ENCODE peak calls at places on chromosome 14, in five cellular contexts. E is epithelial cell of proximal tubule, Y is fibroblast of lung, H is coronary artery, V is fibroblast of the aortic adventitia. X is an unnamed sample.

GRCh38 chr14:90355540-90356518 is 24.1 kb upstream of the NRDE2 start:
- DNase-seq in H (no peak), E (no peak), Y (no peak), V (peak), X (no peak)

GRCh38 chr14:65255029-65255545 is 152.8 kb upstream of the MAX start:
- DNase-seq in H (no peak), V (peak), Y (peak), E (no peak), X (peak)

GRCh38 chr14:70018713-70019201 is 139.5 kb downstream of the SMOC1 start:
- DNase-seq in H (no peak), E (no peak), Y (peak), V (peak), X (peak)

GRCh38 chr14:68976160-68977067 is 2.7 kb downstream of the ACTN1 start:
- DNase-seq in H (no peak), E (no peak), V (peak), Y (peak), X (peak)

GRCh38 chr14:98864211-98864610 is 407.8 kb downstream of the BCL11B start:
- DNase-seq in V (no peak), H (no peak), E (no peak), Y (no peak), X (no peak)

GRCh38 chr14:86798330-86798729 is 1194.7 kb downstream of the GALC start:
- DNase-seq in Y (peak), V (peak), H (no peak), E (peak), X (peak)

GRCh38 chr14:38839743-38840375 is 263.2 kb downstream of the SEC23A start:
- DNase-seq in Y (peak), H (no peak), E (no peak), V (no peak), X (peak)

GRCh38 chr14:72636871-72637270 is 257.0 kb downstream of the DPF3 start:
- DNase-seq in H (no peak), V (no peak), E (no peak), Y (no peak), X (no peak)

GRCh38 chr14:91219505-91220389 is 24.8 kb downstream of the GPR68 start:
- DNase-seq in H (no peak), V (no peak), E (no peak), Y (no peak), X (no peak)

GRCh38 chr14:50831704-50832130 is 755 bp upstream of the NIN start:
- DNase-seq in H (no peak), V (no peak), E (no peak), Y (peak), X (no peak)

GRCh38 chr14:37595809-37596595 is 573 bp downstream of the TTC6 start:
- DNase-seq in E (no peak), V (no peak), H (no peak), Y (peak), X (no peak)

GRCh38 chr14:70782361-70782760 is 27.0 kb downstream of the MAP3K9 start:
- DNase-seq in Y (peak), V (no peak), H (no peak), E (peak), X (peak)

GRCh38 chr14:106879241-106879640 is 1352.9 kb downstream of the TMEM121 start:
- DNase-seq in E (no peak), V (no peak), Y (no peak), H (no peak), X (no peak)

GRCh38 chr14:31937730-31938346 is 139.3 kb upstream of the ARHGAP5 start:
- DNase-seq in E (peak), V (peak), Y (peak), H (no peak), X (peak)

GRCh38 chr14:42353315-42353714 is 746.6 kb downstream of the LRFN5 start:
- DNase-seq in Y (no peak), H (no peak), V (no peak), E (no peak), X (no peak)

GRCh38 chr14:20866963-20867362 is 24.2 kb upstream of the RNASE3 start:
- DNase-seq in Y (no peak), V (peak), H (no peak), E (no peak), X (peak)

GRCh38 chr14:77109656-77110055 is 11.6 kb downstream of the CIPC start:
- DNase-seq in V (no peak), H (no peak), Y (no peak), E (no peak), X (no peak)

GRCh38 chr14:77111021-77111420 is 13.0 kb downstream of the CIPC start:
- DNase-seq in E (no peak), Y (peak), V (peak), H (no peak), X (peak)

GRCh38 chr14:77108753-77109152 is 10.7 kb downstream of the CIPC start:
- DNase-seq in H (no peak), V (no peak), E (no peak), Y (no peak), X (no peak)

GRCh38 chr14:77107228-77107627 is 9.2 kb downstream of the CIPC start:
- DNase-seq in Y (no peak), E (no peak), H (no peak), V (no peak), X (no peak)

GRCh38 chr14:77110286-77110685 is 12.2 kb downstream of the CIPC start:
- DNase-seq in H (no peak), E (no peak), Y (no peak), V (no peak), X (no peak)
- H3K4me3 ChIP-seq in H (no peak), E (no peak), Y (no peak), V (no peak), X (no peak)

DNA sequence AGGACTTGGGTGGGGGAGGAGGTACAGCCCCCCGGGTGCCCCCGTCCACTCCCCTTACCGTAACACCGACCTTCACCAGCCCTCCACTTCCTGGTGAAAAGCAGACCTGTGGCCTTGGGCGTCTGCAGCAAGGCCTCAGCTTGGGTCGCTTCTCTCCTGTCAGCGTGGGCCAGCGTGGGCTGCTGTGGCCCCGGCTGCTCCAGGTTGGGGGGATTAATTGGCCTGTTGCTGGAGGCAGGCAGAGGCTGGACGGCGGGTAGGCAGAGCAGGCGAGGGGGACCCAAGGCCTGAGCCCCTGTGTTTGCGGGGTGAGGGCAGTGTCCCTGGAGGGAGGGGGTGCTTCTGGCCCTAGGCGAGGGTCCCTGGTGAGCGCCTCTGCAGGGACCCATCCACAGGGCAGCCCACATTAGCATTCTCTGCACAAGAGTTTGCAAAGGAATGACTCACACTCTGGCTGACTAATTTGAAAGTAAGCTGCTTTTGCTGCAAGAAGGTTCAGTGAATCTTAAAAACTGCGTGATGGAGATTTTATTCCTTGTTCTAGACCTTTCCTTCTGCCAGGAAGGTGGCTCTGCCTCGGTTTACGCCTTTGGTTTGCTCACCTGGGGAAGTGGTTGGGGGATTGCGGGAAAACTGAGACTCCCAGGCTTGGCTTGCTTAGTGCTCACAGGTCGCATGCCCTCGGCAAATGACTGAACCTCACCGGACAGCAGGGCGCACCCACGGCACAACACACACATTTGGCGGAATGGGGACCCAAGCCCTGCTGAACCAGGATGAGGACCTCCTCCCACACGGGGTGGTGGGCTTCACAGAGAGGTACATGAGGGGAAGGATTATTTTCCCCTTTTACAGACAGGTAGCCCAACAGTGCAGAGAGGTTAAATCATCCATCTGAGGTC is 37.8 kb upstream of the DLK1 start:
- DNase-seq in H (no peak), V (peak), Y (peak), E (no peak), X (peak)
- H3K4me3 ChIP-seq in H (no peak), V (no peak), Y (no peak), E (no peak), X (no peak)

GRCh38 chr14:60658116-60658515 is 8.8 kb upstream of the SIX1 start:
- DNase-seq in H (no peak), E (no peak), V (no peak), Y (no peak), X (no peak)

GRCh38 chr14:60658909-60659585 is 9.8 kb upstream of the SIX1 start:
- DNase-seq in E (no peak), V (no peak), H (no peak), Y (no peak), X (peak)

GRCh38 chr14:60656755-60657608 is 7.7 kb upstream of the SIX1 start:
- DNase-seq in Y (peak), H (no peak), E (no peak), V (peak), X (peak)

GRCh38 chr14:60655898-60656754 is 6.8 kb upstream of the SIX1 start:
- DNase-seq in V (no peak), H (no peak), Y (peak), E (no peak), X (no peak)

DNA sequence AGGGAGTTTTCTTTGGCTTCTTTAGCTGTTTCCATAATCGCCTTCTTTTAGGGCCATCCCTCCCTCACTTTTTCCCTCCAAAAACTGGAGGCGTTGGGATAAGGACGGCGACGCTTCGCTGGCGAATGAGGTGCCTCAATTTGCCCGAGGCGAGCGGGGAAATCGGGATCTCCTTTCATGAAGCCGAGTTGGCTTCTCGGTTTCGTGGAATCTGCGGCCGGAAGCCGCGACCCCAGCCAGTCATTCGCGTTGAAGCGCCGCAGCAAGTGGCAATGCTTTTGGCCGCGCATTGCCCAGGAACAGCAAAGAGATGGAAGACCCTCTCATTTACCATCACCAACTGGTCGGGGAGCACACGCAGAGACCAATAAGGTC is 8.3 kb upstream of the SIX1 start:
- DNase-seq in V (no peak), H (no peak), E (no peak), Y (peak), X (peak)
- H3K4me3 ChIP-seq in V (peak), H (peak), E (peak), Y (peak), X (peak)

DNA sequence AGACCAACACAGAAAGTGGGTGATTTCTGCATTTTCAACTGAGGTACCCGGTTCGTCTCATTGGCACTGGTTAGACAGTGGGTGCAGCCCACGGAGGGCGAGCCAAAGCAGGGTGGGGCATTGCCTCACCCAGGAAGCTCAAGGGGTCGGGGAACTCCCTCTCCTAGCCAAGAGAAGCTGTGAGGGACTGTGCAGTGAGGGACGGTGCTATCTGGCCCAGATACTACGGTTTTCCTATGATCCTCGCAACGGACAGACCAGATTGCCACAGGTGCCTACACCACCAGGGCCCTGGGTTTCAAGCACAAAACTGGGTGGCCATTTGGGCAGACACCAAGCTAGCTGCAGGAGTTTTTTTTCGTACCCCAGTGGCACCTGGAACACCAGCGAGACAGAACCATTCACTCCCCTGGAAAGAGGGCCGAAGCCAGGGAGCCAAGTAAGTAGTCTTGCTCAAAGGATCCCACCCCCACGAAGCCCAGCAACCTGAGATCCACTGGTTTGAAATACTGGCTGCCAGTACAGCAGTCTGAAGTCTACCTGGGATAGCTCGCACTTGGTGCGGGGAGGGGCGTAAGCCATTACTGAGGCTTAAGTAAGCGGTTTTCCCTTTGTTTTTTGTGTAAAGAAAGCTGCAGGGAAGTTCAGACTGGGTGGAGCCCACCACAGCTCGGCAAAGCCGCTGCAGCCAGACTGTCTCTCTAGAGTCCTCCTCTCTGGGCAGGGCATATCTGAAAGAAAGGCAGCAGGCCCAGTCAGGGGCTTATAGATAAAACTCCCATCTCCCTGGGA is 25.5 kb upstream of the NAA30 start:
- DNase-seq in Y (no peak), E (no peak), V (no peak), H (no peak), X (no peak)
- H3K4me3 ChIP-seq in Y (no peak), E (no peak), V (no peak), H (no peak), X (no peak)

DNA sequence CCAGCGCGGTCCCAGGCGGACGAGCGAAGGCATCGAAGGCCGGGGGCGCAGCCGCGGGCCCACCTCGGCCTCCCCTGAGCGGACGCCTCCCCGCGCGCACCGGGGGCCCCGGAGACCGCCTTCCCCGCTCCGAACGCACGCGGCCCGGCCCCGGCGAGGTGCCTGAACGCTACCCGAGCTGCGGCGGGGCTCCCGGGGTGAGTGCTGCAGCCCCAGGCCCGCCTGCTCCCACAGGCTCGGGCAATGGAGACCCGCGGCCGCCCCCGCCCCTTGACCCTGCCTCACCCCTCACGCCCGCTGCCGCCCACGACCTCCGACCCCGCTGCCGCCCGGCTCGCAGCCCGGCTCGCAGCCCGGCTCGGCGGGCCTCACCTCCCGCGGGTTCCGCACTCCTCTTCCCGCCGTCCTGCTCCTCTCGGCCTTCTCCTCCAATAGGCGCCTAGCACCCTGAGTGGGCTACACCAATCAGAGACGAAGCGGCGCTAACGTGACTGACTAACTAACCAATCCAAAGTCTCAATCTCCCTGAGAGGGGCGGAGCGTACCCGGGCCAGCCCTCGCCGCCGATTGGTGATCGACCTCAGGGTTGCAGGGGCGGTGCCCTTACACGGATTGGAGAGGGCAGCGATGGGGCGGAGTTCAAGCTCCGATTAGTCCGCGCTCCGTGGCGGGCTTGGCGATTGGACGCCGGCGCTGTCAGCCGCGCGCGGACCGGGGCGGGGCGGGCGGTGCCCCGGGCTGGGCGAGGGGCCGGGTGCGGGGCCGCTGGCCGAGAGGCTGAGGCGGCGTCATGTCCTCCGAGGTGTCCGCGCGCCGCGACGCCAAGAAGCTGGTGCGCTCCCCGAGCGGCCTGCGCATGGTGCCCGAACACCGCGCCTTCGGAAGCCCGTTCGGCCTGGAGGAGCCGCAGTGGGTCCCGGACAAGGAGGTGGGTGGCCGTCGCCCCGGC is at the start of the genes XRCC3 and ZFYVE21:
- DNase-seq in Y (peak), E (peak), H (peak), V (peak), X (peak)
- H3K4me3 ChIP-seq in Y (peak), E (peak), H (peak), V (peak), X (peak)

DNA sequence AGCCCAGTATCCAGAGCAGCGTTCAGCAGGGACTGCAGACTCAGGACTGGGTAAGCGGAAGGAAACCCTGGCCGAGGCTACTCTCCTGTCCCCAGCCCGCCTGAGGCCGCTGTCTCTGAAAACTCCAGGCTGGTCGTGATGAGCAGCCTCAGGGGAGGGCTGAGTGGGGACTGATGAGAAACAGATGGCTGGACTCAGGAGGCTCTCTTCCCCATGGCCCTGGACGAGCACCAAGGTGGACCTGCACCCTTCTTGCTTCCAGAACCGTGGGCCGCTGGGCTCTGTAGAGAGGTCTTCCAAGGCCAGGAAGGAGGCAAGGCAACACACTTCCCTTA is 1.1 kb downstream of the TEX22 start:
- DNase-seq in V (no peak), Y (no peak), E (no peak), H (no peak), X (no peak)
- H3K4me3 ChIP-seq in V (peak), Y (peak), E (peak), H (peak), X (peak)

GRCh38 chr14:55243813-55244212 is 27.4 kb upstream of the FBXO34 start:
- DNase-seq in E (no peak), Y (no peak), H (no peak), V (no peak), X (no peak)

GRCh38 chr14:55245657-55246268 is 25.5 kb upstream of the FBXO34 start:
- DNase-seq in H (no peak), Y (peak), E (no peak), V (peak), X (peak)

GRCh38 chr14:55237999-55238680 is 33.1 kb upstream of the FBXO34 start:
- DNase-seq in Y (no peak), E (no peak), V (no peak), H (no peak), X (no peak)

GRCh38 chr14:55241673-55242072 is 29.5 kb upstream of the FBXO34 start:
- DNase-seq in Y (no peak), E (no peak), H (no peak), V (no peak), X (no peak)

DNA sequence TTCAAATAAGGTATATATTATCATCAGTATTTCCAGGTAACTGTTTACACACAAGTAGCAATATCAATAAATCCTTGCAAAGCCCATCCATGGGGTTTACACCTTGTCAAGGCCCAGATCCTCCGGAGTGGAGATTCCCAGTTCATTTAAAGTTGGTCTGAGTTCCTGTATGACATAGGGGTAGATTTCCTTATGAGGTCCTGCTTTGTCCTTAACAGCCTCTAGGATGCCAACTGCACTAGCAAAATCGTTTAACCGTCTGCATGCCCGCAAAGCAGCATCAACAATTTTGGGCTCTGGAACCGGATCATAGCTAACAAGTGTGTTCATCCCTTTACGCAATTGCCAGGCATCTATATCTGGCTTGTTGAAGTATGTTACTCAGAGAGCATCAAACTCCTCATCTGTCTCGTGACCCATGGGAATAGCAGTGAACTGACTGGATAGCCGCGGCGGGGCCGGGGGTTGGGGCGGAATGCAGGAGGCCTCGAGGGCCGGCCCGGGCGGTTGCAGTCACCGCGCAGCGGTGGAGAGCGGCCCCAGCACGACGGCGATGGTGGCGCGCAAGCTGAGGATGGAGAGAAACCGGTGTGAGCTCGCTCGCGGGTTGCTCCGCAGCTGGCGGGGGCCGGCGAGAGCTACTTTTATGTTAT is 30.6 kb upstream of the FBXO34 start:
- DNase-seq in E (no peak), V (peak), Y (peak), H (no peak), X (peak)
- H3K4me3 ChIP-seq in E (no peak), V (no peak), Y (no peak), H (peak), X (peak)

DNA sequence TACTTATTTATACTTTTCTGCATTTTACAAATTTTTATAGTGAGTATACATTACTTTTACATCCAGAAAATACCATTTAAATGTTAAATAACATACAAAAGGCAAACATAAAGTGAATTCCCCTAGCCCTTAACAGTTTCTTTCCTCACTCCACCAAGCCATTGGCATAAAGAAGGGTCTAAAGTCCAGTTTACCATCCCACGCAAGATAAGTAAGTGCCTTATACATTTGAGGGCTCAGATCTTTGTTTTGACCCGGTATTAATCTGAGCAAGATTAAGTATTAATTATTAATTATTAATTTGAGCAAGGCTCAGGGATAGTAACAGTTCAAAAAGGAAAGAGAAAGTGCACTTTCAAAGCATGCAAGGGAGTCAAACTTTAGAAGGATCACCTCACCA is 182.9 kb downstream of the DICER1 start:
- DNase-seq in H (no peak), V (no peak), Y (no peak), E (no peak), X (no peak)
- H3K4me3 ChIP-seq in H (no peak), V (no peak), Y (no peak), E (no peak), X (no peak)